ENCODE peak calls at places on chromosomes 6 and 20, in nine cellular contexts. N is IMR-90, Q is uterus, C is right lobe of liver, O is heart left ventricle, G is ovary, P is transverse colon, H is prostate gland, L is tibial nerve. M is an unnamed sample.

GRCh38 chr6:39330057-39330456 is 7.6 kb upstream of the KCNK16 start:
- DNase-seq in N (no peak), Q (no peak), C (no peak), O (no peak), G (no peak), P (no peak), H (no peak), L (no peak), M (peak; percentile 20)

GRCh38 chr6:67956352-67956751 is 678.7 kb upstream of the ADGRB3 start:
- DNase-seq in N (no peak), Q (no peak), C (no peak), O (no peak), G (no peak), P (no peak), H (no peak), L (no peak), M (no peak)

GRCh38 chr20:51091564-51092195 is 68.8 kb upstream of the KCNG1 start:
- DNase-seq in N (no peak), Q (no peak), C (no peak), O (no peak), G (no peak), P (no peak), H (no peak), L (no peak), M (no peak)

GRCh38 chr20:40072907-40073306 is 616.1 kb downstream of the MAFB start:
- DNase-seq in N (no peak), Q (no peak), C (no peak), O (no peak), G (no peak), P (no peak), H (no peak), L (no peak), M (no peak)

GRCh38 chr6:166667886-166668620 is 41.0 kb upstream of the RPS6KA2 start:
- DNase-seq in N (no peak), Q (no peak), C (no peak), O (no peak), G (no peak), P (no peak), H (no peak), L (no peak), M (no peak)

GRCh38 chr20:18734525-18735189 is 78.9 kb upstream of the SCP2D1 start:
- DNase-seq in N (no peak), Q (no peak), C (no peak), O (no peak), G (no peak), P (no peak), H (no peak), L (no peak), M (no peak)

GRCh38 chr20:52649727-52650126 is 322.4 kb upstream of the TSHZ2 start:
- DNase-seq in N (no peak), Q (no peak), C (no peak), O (no peak), G (no peak), P (no peak), H (no peak), L (no peak), M (no peak)

GRCh38 chr6:13565921-13566320 is 8.5 kb upstream of the SIRT5 start:
- DNase-seq in N (no peak), Q (no peak), C (no peak), O (no peak), G (no peak), P (no peak), H (no peak), L (no peak), M (no peak)

GRCh38 chr6:64250126-64250525 is 614.5 kb downstream of the PHF3 start:
- DNase-seq in N (peak; percentile 84), Q (no peak), C (no peak), O (no peak), G (no peak), P (no peak), H (no peak), L (no peak), M (no peak)

GRCh38 chr20:44930517-44931168 is 20.8 kb downstream of the PABPC1L start:
- DNase-seq in N (no peak), Q (no peak), C (no peak), O (no peak), G (no peak), P (no peak), H (no peak), L (no peak), M (no peak)

GRCh38 chr6:7910654-7911344 is at the start of gene TXNDC5:
- DNase-seq in N (peak; percentile 62), Q (peak; percentile 82), C (peak; percentile 90), O (peak; percentile 88), G (peak; percentile 79), P (peak; percentile 86), H (peak; percentile 67), L (peak; percentile 63), M (peak; percentile 74)

GRCh38 chr6:72626126-72626525 is 4.3 kb downstream of the KCNQ5 start:
- DNase-seq in N (no peak), Q (no peak), C (no peak), O (no peak), G (no peak), P (no peak), H (no peak), L (no peak), M (no peak)

GRCh38 chr20:53146201-53146891 is 174.2 kb downstream of the TSHZ2 start:
- DNase-seq in N (no peak), Q (no peak), C (no peak), O (no peak), G (no peak), P (no peak), H (no peak), L (no peak), M (no peak)

GRCh38 chr6:41367700-41368099 is 32.3 kb downstream of the NCR2 start:
- DNase-seq in N (peak; percentile 48), Q (peak; percentile 44), C (no peak), O (peak; percentile 50), G (peak; percentile 45), P (peak; percentile 33), H (peak; percentile 34), L (peak; percentile 18), M (peak; percentile 57)

GRCh38 chr20:17648782-17649730 is 33.0 kb downstream of the RRBP1 start:
- DNase-seq in N (no peak), Q (peak; percentile 14), C (peak; percentile 66), O (no peak), G (peak; percentile 36), P (peak; percentile 69), H (no peak), L (no peak), M (no peak)

GRCh38 chr6:7414811-7415210 is 25.2 kb downstream of the RIOK1 start:
- DNase-seq in N (peak; percentile 94), Q (no peak), C (no peak), O (no peak), G (no peak), P (no peak), H (no peak), L (no peak), M (no peak)

GRCh38 chr6:20286968-20287565 is 74.8 kb upstream of the MBOAT1 start:
- DNase-seq in N (peak; percentile 23), Q (no peak), C (no peak), O (no peak), G (no peak), P (no peak), H (no peak), L (no peak), M (no peak)

GRCh38 chr6:141969201-141969600 is 163.5 kb upstream of the GJE1 start:
- DNase-seq in N (no peak), Q (no peak), C (no peak), O (no peak), G (no peak), P (no peak), H (no peak), L (no peak), M (no peak)

GRCh38 chr20:36784900-36785299 is 11.3 kb upstream of the DSN1 start:
- DNase-seq in N (peak; percentile 39), Q (peak; percentile 62), C (no peak), O (peak; percentile 37), G (no peak), P (no peak), H (no peak), L (peak; percentile 28), M (peak; percentile 68)

GRCh38 chr20:39986231-39986904 is 702.7 kb downstream of the MAFB start:
- DNase-seq in N (peak; percentile 28), Q (peak; percentile 57), C (peak; percentile 75), O (peak; percentile 57), G (peak; percentile 44), P (peak; percentile 15), H (peak; percentile 20), L (peak; percentile 64), M (peak; percentile 70)

GRCh38 chr20:33701629-33702450 is 15.7 kb upstream of the E2F1 start:
- DNase-seq in N (no peak), Q (no peak), C (no peak), O (no peak), G (no peak), P (no peak), H (no peak), L (no peak), M (no peak)
- H3K27ac ChIP-seq in N (no peak overlapping the region), Q (no peak overlapping the region), C (no peak overlapping the region), O (no peak overlapping the region), G (no peak overlapping the region), P (no peak overlapping the region), H (no peak overlapping the region), L (no peak overlapping the region), M (no peak overlapping the region)

GRCh38 chr6:81366970-81367369 is 385.5 kb downstream of the TENT5A start:
- DNase-seq in N (no peak), Q (no peak), C (no peak), O (no peak), G (no peak), P (no peak), H (no peak), L (no peak), M (no peak)
- TF ChIP-seq POLR2A in N (no peak), Q (no peak), C (no peak), O (no peak), G (no peak), P (no peak), H (no peak), L (no peak), M (no peak)

DNA sequence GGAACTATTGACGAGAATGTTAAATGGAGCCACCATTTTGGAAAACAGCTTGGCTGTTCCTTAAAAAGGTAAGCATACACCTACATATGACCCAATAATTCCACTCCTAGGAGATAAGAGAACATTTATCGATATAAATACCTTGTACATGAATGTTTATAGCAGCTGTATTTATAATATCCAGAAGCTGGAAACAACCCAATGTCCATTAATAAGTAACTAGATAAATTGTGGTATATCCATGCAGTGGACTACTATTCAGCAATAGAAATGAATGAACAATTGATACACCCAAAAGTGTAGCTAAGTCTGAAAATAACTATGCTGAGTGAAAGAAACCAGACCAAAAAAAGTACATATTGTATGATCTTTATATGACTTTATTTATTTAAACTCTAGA is 42.2 kb upstream of the ADIG start:
- DNase-seq in N (no peak), Q (no peak), C (no peak), O (no peak), G (no peak), P (no peak), H (no peak), L (no peak), M (no peak)
- H3K36me3 ChIP-seq in N (peaks cover 40% of the 10 kb centered on the region), Q (no peaks in the 10 kb centered on the region), C (peaks cover 38% of the 10 kb centered on the region), O (peaks cover 45% of the 10 kb centered on the region), G (no peaks in the 10 kb centered on the region), P (peaks cover 58% of the 10 kb centered on the region), H (no peaks in the 10 kb centered on the region), L (peaks cover 98% of the 10 kb centered on the region), M (no peaks in the 10 kb centered on the region)

DNA sequence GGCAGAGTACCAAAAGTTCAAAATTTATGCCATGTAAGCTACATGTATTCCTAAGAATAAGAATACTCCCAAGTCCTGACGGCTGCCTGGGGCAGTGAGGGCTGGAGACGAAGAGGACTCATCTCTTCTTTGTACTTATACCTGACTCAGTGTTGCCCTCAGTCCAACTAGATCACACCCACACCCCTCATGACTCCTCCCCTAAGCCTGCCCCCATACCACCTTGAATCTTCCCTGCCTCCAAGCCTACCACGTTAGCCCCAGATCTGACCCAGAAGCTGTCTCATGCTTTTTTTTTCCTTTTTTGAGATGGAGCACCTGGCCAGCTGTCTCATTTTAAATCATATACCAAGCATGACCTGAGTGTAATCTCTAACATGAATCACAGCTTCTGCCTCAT is 45.1 kb downstream of the MUC22 start:
- DNase-seq in N (no peak), Q (no peak), C (no peak), O (no peak), G (no peak), P (no peak), H (no peak), L (no peak), M (no peak)
- H3K27ac ChIP-seq in N (no peak overlapping the region), Q (no peak overlapping the region), C (no peak overlapping the region), O (no peak overlapping the region), G (no peak overlapping the region), P (no peak overlapping the region), H (no peak overlapping the region), L (no peak overlapping the region), M (no peak overlapping the region)

M was measured in adrenal gland.